ENCODE peak calls at places on chromosomes 3 and 15, in ten cellular contexts. P is nephron progenitor cell, J is pancreas, D is K562, F is type B pancreatic cell, Q is fibroblast of pulmonary artery, H is fibroblast of lung, I is adrenal gland, M is fibroblast of the aortic adventitia, K is endothelial cell. X is an unnamed sample.

GRCh38 chr15:60091150-60091549 is 87.0 kb downstream of the FOXB1 start:
- DNase-seq in P (no peak), J (no peak), D (no peak), F (no peak), Q (peak), H (peak), I (peak), M (peak), K (no peak), X (no peak)

GRCh38 chr3:14288168-14288788 is 109.7 kb downstream of the LSM3 start:
- DNase-seq in P (no peak), J (no peak), D (no peak), F (no peak), Q (no peak), H (no peak), I (no peak), M (no peak), K (no peak), X (no peak)

GRCh38 chr3:150341893-150342292 is 66.2 kb upstream of the TSC22D2 start:
- DNase-seq in P (no peak), J (no peak), D (no peak), F (no peak), Q (no peak), H (no peak), I (no peak), M (no peak), K (no peak), X (no peak)

GRCh38 chr15:64774556-64775523 is 549 bp downstream of the RBPMS2 start:
- DNase-seq in P (peak), J (no peak), D (peak), F (no peak), Q (no peak), H (peak), I (no peak), M (no peak), K (peak), X (peak)

GRCh38 chr3:170716172-170716800 is 130.4 kb upstream of the SLC7A14 start:
- DNase-seq in P (no peak), J (no peak), D (no peak), F (no peak), Q (no peak), H (no peak), I (no peak), M (no peak), K (no peak), X (no peak)

GRCh38 chr3:155744626-155745324 is at the start of gene PLCH1:
- DNase-seq in P (peak), J (peak), D (peak), F (peak), Q (peak), H (peak), I (peak), M (peak), K (peak), X (peak)

GRCh38 chr3:119885746-119886530 is 104.0 kb downstream of the NR1I2 start:
- DNase-seq in P (no peak), J (no peak), D (no peak), F (no peak), Q (no peak), H (peak), I (no peak), M (no peak), K (no peak), X (no peak)

GRCh38 chr3:101351834-101352233 is 31.5 kb upstream of the IMPG2 start:
- DNase-seq in P (no peak), J (no peak), D (no peak), F (no peak), Q (peak), H (no peak), I (no peak), M (peak), K (no peak), X (no peak)

GRCh38 chr15:95629503-95630168 is 700.9 kb upstream of the NR2F2 start:
- DNase-seq in P (no peak), J (no peak), D (no peak), F (no peak), Q (no peak), H (no peak), I (no peak), M (no peak), K (no peak), X (no peak)

GRCh38 chr3:149471991-149472390 is 2.5 kb upstream of the TM4SF4 start:
- DNase-seq in P (no peak), J (no peak), D (no peak), F (no peak), Q (no peak), H (peak), I (no peak), M (peak), K (no peak), X (no peak)

GRCh38 chr3:1571736-1572135 is 478.9 kb downstream of the CNTN6 start:
- DNase-seq in P (no peak), J (no peak), D (no peak), F (no peak), Q (no peak), H (no peak), I (no peak), M (no peak), K (no peak), X (no peak)

GRCh38 chr3:194505791-194506415 is 19.1 kb upstream of the ATP13A3 start:
- DNase-seq in P (no peak), J (no peak), D (no peak), F (no peak), Q (no peak), H (peak), I (peak), M (peak), K (no peak), X (no peak)

GRCh38 chr3:194504861-194505260 is 18.1 kb upstream of the ATP13A3 start:
- DNase-seq in P (no peak), J (no peak), D (no peak), F (no peak), Q (no peak), H (no peak), I (peak), M (no peak), K (no peak), X (no peak)

GRCh38 chr3:194512895-194513601 is 26.2 kb upstream of the ATP13A3 start:
- DNase-seq in P (no peak), J (peak), D (no peak), F (no peak), Q (no peak), H (peak), I (peak), M (peak), K (no peak), X (no peak)

GRCh38 chr3:194507571-194507970 is 20.8 kb upstream of the ATP13A3 start:
- DNase-seq in P (no peak), J (no peak), D (no peak), F (no peak), Q (no peak), H (no peak), I (peak), M (no peak), K (no peak), X (no peak)

DNA sequence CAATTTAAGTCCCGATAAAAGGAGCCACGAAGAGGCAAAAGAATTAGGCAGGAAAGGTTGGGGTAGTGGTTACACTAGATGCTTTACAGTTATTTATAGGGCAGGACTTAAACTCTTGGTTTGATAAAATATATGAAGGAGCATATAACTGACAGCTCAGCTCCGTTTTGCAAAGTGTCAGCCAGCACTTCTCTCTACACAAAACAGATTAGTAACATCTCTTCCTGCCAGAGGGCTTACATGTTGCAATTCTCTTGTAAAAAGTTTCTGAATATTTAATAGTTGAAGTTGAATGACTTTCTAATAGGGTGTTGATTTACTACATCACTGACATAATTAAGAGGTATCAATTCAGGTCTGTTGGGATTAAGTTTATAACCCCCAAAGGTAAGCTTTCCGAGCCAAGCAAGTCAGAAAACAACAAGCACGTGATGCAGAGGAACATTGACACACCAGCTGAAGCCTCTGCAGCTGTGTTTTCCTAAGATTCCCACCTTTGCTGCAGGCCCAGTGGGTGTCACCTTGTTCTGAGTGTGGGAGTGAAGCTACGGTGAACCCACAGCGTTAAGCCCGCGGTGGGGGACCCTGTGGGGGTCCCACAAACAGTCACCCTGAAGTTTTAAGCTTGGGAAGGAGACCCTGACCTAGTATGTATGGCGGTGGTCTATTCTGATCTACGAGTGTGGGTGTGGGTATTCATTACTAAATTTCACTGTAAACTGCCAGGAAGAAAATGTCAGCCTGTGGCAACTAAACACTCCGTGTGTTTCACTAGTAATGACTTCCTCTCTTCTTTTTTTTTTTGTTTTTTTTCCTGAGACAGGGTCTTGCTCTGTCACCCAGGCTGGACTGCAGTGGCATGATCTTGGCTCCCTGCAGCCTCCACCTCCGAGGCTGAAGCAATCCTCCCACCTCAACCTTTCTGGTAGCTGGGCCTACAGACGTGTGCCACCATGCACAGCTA is 22.0 kb upstream of the ATP13A3 start:
- DNase-seq in P (no peak), J (no peak), D (no peak), F (no peak), Q (peak), H (no peak), I (peak), M (peak), K (no peak), X (no peak)
- TF ChIP-seq CTCF in P (no peak), J (no peak), D (no peak), F (no peak), Q (no peak), H (no peak), I (no peak), M (no peak), K (no peak), X (no peak)

GRCh38 chr3:153927107-153927506 is 194.1 kb upstream of the ARHGEF26 start:
- DNase-seq in P (no peak), J (no peak), D (no peak), F (no peak), Q (peak), H (peak), I (no peak), M (peak), K (no peak), X (no peak)
- TF ChIP-seq CTCF in P (no peak), J (no peak), D (no peak), F (peak), Q (peak), H (no peak), I (no peak), M (peak), K (no peak), X (peak)

DNA sequence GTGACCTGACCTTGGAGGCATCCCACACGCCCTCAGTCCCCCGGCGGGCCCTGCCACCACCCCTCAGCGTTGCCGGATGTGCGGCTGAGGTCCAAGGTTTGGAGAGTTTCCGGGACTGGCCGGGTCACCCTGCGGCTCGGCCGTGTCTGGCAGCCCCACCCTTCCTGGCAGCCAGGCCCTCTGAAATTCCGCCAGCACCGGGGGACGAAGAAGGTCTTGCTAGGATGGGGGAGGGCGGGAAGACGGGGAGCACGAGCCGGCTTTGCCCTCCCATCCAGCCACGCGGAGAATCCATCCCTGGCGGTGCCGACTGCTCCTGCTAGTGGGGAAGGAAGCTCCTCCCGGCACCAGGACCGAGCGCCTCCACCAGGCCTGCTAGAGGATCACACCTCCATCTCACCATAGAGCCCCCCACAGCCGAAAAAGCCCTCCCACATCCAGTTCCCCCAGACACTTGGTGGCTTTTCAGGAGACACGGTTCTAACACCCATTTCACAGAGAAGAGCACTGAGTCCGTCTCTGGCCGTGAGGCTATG is 81.5 kb downstream of the CPN2 start:
- DNase-seq in P (peak), J (peak), D (peak), F (no peak), Q (peak), H (peak), I (peak), M (peak), K (no peak), X (no peak)
- TF ChIP-seq CTCF in P (no peak), J (no peak), D (peak), F (peak), Q (peak), H (peak), I (peak), M (peak), K (peak), X (peak)

GRCh38 chr3:134885877-134886621 is 91.0 kb downstream of the EPHB1 start:
- DNase-seq in P (no peak), J (no peak), D (no peak), F (no peak), Q (no peak), H (peak), I (no peak), M (no peak), K (no peak), X (peak)
- TF ChIP-seq CTCF in P (peak), J (no peak), D (no peak), F (peak), Q (no peak), H (no peak), I (no peak), M (peak), K (no peak), X (peak)

X was measured in GM13977.